ENCODE peak calls at places on chromosome 17, in eight cellular contexts. P, Y, V, U, R, X, T and A are unnamed samples.
A peak's percentile ranks its signal among the peaks of the same experiment; 100 is the strongest.

GRCh38 chr17:20063665-20064648 is 54.8 kb downstream of the SPECC1 start:
- DNase-seq in P (no peak), Y (peak; percentile 81), V (peak; percentile 81), U (peak; percentile 94), R (peak; percentile 87), X (peak; percentile 62), T (peak; percentile 84), A (no peak)

GRCh38 chr17:546456-546855 is 168.2 kb downstream of the VPS53 start:
- DNase-seq in P (no peak), Y (no peak), V (no peak), U (no peak), R (no peak), X (no peak), T (no peak), A (no peak)

GRCh38 chr17:66526827-66527226 is 224.4 kb downstream of the PRKCA start:
- DNase-seq in P (no peak), Y (no peak), V (no peak), U (no peak), R (no peak), X (no peak), T (no peak), A (no peak)

GRCh38 chr17:2871720-2872119 is 75.5 kb downstream of the RAP1GAP2 start:
- DNase-seq in P (no peak), Y (no peak), V (no peak), U (no peak), R (peak; percentile 29), X (no peak), T (no peak), A (no peak)

GRCh38 chr17:55407641-55408566 is 13.7 kb downstream of the MMD start:
- DNase-seq in P (no peak), Y (no peak), V (no peak), U (no peak), R (no peak), X (no peak), T (no peak), A (no peak)

GRCh38 chr17:42684033-42684625 is 1.8 kb downstream of the CNTNAP1 start:
- DNase-seq in P (no peak), Y (no peak), V (no peak), U (no peak), R (no peak), X (no peak), T (no peak), A (no peak)

GRCh38 chr17:55152236-55152635 is 112.5 kb upstream of the HLF start:
- DNase-seq in P (no peak), Y (no peak), V (no peak), U (no peak), R (peak; percentile 61), X (no peak), T (no peak), A (no peak)

GRCh38 chr17:69082696-69083095 is 22.0 kb upstream of the ABCA9 start:
- DNase-seq in P (no peak), Y (no peak), V (no peak), U (no peak), R (no peak), X (no peak), T (no peak), A (no peak)

GRCh38 chr17:74935048-74935447 is 650 bp upstream of the OTOP3 start:
- DNase-seq in P (no peak), Y (no peak), V (no peak), U (no peak), R (no peak), X (no peak), T (no peak), A (no peak)

GRCh38 chr17:49886036-49886435 is 38.2 kb upstream of the TAC4 start:
- DNase-seq in P (no peak), Y (no peak), V (no peak), U (no peak), R (no peak), X (no peak), T (no peak), A (no peak)

GRCh38 chr17:8832711-8833352 is 33.7 kb upstream of the MFSD6L start:
- DNase-seq in P (no peak), Y (no peak), V (peak; percentile 14), U (no peak), R (no peak), X (no peak), T (no peak), A (peak; percentile 10)

GRCh38 chr17:2055494-2056220 is 754 bp downstream of the HIC1 start:
- DNase-seq in P (no peak), Y (no peak), V (no peak), U (peak; percentile 50), R (peak; percentile 55), X (peak; percentile 17), T (peak; percentile 42), A (no peak)

GRCh38 chr17:68642118-68642412 is 40.9 kb upstream of the FAM20A start:
- DNase-seq in P (no peak), Y (no peak), V (no peak), U (no peak), R (no peak), X (no peak), T (no peak), A (no peak)

GRCh38 chr17:73096866-73097265 is 4.4 kb upstream of the SLC39A11 start:
- DNase-seq in P (no peak), Y (no peak), V (no peak), U (no peak), R (no peak), X (no peak), T (peak; percentile 36), A (no peak)

GRCh38 chr17:32746698-32747097 is 130.2 kb downstream of the MYO1D start:
- DNase-seq in P (no peak), Y (no peak), V (no peak), U (no peak), R (peak; percentile 45), X (no peak), T (no peak), A (no peak)

GRCh38 chr17:9666461-9667050 is 21.2 kb downstream of the USP43 start:
- DNase-seq in P (no peak), Y (no peak), V (no peak), U (no peak), R (no peak), X (no peak), T (no peak), A (no peak)

GRCh38 chr17:29357821-29358232 is 32.3 kb upstream of the TAOK1 start:
- DNase-seq in P (no peak), Y (no peak), V (no peak), U (no peak), R (peak; percentile 65), X (no peak), T (no peak), A (no peak)

GRCh38 chr17:3732171-3732570 is 8.5 kb downstream of the HASPIN start:
- DNase-seq in P (no peak), Y (no peak), V (no peak), U (no peak), R (peak; percentile 20), X (no peak), T (no peak), A (no peak)

GRCh38 chr17:10757658-10758057 is 27.8 kb upstream of the TMEM220 start:
- DNase-seq in P (no peak), Y (no peak), V (no peak), U (no peak), R (no peak), X (no peak), T (no peak), A (no peak)

GRCh38 chr17:19021622-19022083 is 17.1 kb upstream of the FAM83G start:
- DNase-seq in P (peak; percentile 23), Y (no peak), V (no peak), U (no peak), R (no peak), X (no peak), T (peak; percentile 24), A (peak; percentile 18)

GRCh38 chr17:40069751-40070643 is 7.2 kb downstream of the THRA start:
- DNase-seq in P (peak; percentile 46), Y (no peak), V (peak; percentile 29), U (peak; percentile 57), R (peak; percentile 46), X (peak; percentile 79), T (peak; percentile 56), A (peak; percentile 71)

GRCh38 chr17:61461967-61462733 is 9.9 kb downstream of the TBX4 start:
- DNase-seq in P (no peak), Y (no peak), V (no peak), U (no peak), R (no peak), X (no peak), T (no peak), A (no peak)
- H3K4me3 ChIP-seq in P (no peak overlapping the region), Y (peak overlapping the region; percentile 44), V (no peak overlapping the region), U (no peak overlapping the region), R (peak overlapping the region; percentile 25), X (no peak overlapping the region), T (peak overlapping the region; percentile 29), A (no peak overlapping the region)

GRCh38 chr17:80939151-80940145 is 52.2 kb upstream of the CHMP6 start:
- DNase-seq in P (no peak), Y (no peak), V (no peak), U (peak; percentile 12), R (no peak), X (no peak), T (peak; percentile 16), A (no peak)
- H3K4me1 ChIP-seq in P (peaks cover 19% of the 10 kb centered on the region), Y (peaks cover 23% of the 10 kb centered on the region), V (no peaks in the 10 kb centered on the region), U (peaks cover 4% of the 10 kb centered on the region), R (peaks cover 11% of the 10 kb centered on the region), X (no peaks in the 10 kb centered on the region), T (peaks cover 15% of the 10 kb centered on the region), A (peaks cover 19% of the 10 kb centered on the region)

DNA sequence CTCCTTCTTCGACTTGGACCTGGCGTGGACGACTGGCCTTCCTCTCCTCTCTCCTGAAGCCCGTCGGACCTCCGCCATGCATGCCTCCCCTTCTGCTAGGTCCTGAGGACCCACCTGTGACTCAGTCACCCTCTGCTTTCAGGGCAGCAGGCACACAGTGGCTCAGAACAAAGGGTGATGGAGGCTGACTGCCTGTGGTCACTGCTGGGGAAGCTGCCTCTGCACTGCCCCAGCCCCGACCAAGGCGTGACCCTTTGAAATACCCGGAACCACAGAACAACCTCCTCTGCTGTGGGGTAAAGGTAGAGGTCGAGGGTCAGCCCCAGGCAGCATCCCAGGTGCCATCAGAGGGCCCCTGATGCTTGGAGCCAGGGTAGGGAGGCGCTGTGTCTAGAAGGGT is 12.4 kb upstream of the SLC4A1 start:
- DNase-seq in P (no peak), Y (no peak), V (no peak), U (no peak), R (no peak), X (no peak), T (no peak), A (no peak)
- H3K27ac ChIP-seq in P (peak overlapping the region; percentile 6), Y (peak overlapping the region; percentile 82), V (no peak overlapping the region), U (peak overlapping the region; percentile 39), R (no peak overlapping the region), X (peak overlapping the region; percentile 75), T (peak overlapping the region; percentile 89), A (no peak overlapping the region)

GRCh38 chr17:76879254-76879653 is 11.1 kb downstream of the MGAT5B start:
- DNase-seq in P (no peak), Y (no peak), V (no peak), U (no peak), R (no peak), X (no peak), T (no peak), A (no peak)
- H3K4me3 ChIP-seq in P (no peak overlapping the region), Y (no peak overlapping the region), V (no peak overlapping the region), U (no peak overlapping the region), R (no peak overlapping the region), X (no peak overlapping the region), T (no peak overlapping the region), A (no peak overlapping the region)